ENCODE peak calls at places on chromosome 2, in ten cellular contexts. T is WERI-Rb-1, I is AG09309, L is BJ, U is IMR-90, W is adrenal gland, K is fibroblast of mammary gland, V is GM23338, B is hepatocyte, F is dorsolateral prefrontal cortex. A is an unnamed sample.

GRCh38 chr2:44548221-44549098 is 186.7 kb downstream of the CAMKMT start:
- DNase-seq in W (no peak), F (no peak), I (no peak), B (no peak), T (no peak), K (no peak), U (no peak), L (no peak), V (no peak), A (peak)

GRCh38 chr2:229815342-229815741 is 101.0 kb upstream of the DNER start:
- DNase-seq in W (no peak), L (no peak), F (no peak), T (no peak), U (peak), I (no peak), V (no peak), B (no peak), K (no peak), A (peak)

GRCh38 chr2:64311948-64312621 is 141.9 kb upstream of the LGALSL start:
- DNase-seq in V (peak), L (peak), W (peak), F (peak), T (no peak), B (peak), U (peak), I (peak), K (peak), A (peak)

GRCh38 chr2:119366161-119366648 is 429 bp downstream of the C2orf76 start:
- DNase-seq in U (peak), L (no peak), T (no peak), B (peak), W (no peak), F (no peak), I (no peak), V (peak), K (peak), A (peak)

GRCh38 chr2:96824079-96824870 is 8.2 kb downstream of the CNNM3 start:
- DNase-seq in V (no peak), U (peak), W (no peak), B (peak), F (no peak), I (no peak), T (no peak), L (no peak), K (no peak), A (peak)

GRCh38 chr2:237866119-237866621 is 6.7 kb downstream of the RAMP1 start:
- DNase-seq in L (no peak), V (no peak), T (no peak), U (peak), I (no peak), W (no peak), F (no peak), B (peak), K (peak), A (peak)

GRCh38 chr2:70716131-70716766 is 51.8 kb downstream of the ADD2 start:
- DNase-seq in B (no peak), F (peak), I (no peak), L (no peak), W (peak), U (no peak), T (peak), K (no peak), V (no peak), A (no peak)

GRCh38 chr2:83342860-83343329 is 1116.2 kb downstream of the SUCLG1 start:
- DNase-seq in W (no peak), V (no peak), T (no peak), I (no peak), K (no peak), U (no peak), F (no peak), B (no peak), L (no peak), A (no peak)

GRCh38 chr2:218745559-218746469 is 35.2 kb downstream of the TTLL4 start:
- DNase-seq in B (peak), T (no peak), W (peak), U (peak), L (no peak), K (no peak), F (peak), V (no peak), I (no peak), A (peak)

GRCh38 chr2:193272011-193272410 is 1077.3 kb upstream of the TMEFF2 start:
- DNase-seq in U (no peak), B (no peak), I (no peak), K (no peak), V (no peak), W (no peak), F (no peak), T (no peak), L (no peak), A (no peak)

DNA sequence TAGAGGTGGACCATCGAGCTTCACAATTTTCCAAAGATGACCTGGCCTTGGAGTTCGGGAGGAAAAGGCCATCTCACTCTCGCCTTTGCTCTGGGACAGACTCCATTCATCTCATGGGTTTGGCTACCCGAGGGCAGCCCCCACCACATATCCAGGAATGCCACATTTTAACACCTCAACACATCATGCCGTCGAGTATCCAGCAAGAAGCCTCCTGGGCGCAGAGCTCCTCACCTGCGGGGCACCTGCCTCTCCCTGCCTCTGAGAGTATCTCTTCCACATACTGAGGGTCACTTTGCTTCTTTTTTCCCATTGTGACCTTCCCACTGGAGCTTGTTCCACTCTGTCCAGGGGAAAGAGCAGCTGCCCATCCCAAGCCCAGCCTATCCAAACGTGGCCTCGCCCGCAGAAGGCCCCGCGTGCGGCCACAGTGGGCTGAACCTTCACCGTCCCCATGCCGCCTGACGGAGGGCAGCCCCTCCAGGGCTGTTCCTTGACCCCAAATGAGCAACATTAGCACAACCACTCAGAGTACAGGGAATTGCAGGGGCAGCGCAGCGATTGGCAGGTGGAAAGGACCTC is 5.5 kb upstream of the LIMS2 start:
- DNase-seq in V (no peak), I (no peak), F (no peak), W (no peak), L (no peak), K (no peak), U (no peak), T (no peak), B (no peak), A (no peak)
- H3K4me3 ChIP-seq in V (no peak), I (no peak), F (peak), W (no peak), L (no peak), K (no peak), U (no peak), T (no peak), B (no peak), A (no peak)

GRCh38 chr2:240460781-240461431 is 25.4 kb downstream of the GPC1 start:
- DNase-seq in T (peak), I (no peak), V (peak), B (no peak), K (no peak), U (no peak), F (peak), L (no peak), W (peak), A (no peak)
- TF ChIP-seq CTCF in T (peak), I (no peak), V (peak), B (no peak), K (no peak), U (no peak), F (no peak), L (no peak), W (no peak), A (peak)

DNA sequence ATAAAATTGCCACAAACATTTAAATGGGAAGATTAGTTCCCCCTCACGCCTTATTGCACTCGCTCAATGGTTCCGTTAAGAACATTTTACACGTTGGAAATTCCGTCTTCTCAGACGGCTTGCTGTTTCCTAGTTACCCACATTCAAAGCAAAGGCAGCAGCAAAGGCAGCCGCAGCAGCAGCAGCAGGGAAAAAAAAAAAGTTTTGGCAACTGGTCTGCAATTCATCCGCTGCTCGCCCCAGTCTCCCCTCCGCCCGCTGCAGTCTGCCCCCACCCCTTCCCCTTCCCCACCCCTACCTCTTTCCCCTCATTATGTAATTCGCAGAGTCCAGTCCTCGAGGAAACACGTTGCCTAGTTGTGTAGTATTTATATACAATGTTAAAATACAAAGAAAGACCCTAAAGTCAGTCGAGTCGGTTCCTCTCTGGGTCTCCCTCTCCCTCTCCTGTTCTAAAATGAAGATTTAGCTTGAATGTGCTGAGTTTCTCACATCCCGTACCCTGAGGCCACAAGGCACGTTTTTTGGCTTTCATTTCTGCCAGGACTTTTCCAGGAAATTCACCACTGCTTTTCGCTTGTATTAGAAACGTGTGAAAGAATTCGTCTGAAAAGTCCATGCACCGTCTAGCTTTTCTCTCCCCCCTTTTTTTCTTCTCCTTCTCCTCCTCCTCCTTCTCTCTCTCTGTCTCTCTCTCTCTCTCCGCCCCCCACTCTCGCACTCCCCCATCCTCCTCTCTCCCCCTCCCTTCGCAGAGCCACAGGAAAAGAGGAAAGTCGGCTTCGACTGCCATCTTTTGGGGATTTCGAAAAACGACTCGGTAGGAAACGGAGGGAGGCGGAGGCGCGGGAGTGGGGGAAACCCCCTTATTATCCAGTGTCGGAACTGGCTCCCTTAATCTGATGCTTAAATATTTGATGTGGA is 140.0 kb downstream of the MEIS1 start:
- DNase-seq in I (no peak), T (peak), W (peak), U (peak), B (peak), V (peak), K (peak), L (no peak), F (no peak), A (peak)
- H3K4me3 ChIP-seq in I (peak), T (peak), W (peak), U (peak), B (peak), V (peak), K (peak), L (peak), F (peak), A (peak)

DNA sequence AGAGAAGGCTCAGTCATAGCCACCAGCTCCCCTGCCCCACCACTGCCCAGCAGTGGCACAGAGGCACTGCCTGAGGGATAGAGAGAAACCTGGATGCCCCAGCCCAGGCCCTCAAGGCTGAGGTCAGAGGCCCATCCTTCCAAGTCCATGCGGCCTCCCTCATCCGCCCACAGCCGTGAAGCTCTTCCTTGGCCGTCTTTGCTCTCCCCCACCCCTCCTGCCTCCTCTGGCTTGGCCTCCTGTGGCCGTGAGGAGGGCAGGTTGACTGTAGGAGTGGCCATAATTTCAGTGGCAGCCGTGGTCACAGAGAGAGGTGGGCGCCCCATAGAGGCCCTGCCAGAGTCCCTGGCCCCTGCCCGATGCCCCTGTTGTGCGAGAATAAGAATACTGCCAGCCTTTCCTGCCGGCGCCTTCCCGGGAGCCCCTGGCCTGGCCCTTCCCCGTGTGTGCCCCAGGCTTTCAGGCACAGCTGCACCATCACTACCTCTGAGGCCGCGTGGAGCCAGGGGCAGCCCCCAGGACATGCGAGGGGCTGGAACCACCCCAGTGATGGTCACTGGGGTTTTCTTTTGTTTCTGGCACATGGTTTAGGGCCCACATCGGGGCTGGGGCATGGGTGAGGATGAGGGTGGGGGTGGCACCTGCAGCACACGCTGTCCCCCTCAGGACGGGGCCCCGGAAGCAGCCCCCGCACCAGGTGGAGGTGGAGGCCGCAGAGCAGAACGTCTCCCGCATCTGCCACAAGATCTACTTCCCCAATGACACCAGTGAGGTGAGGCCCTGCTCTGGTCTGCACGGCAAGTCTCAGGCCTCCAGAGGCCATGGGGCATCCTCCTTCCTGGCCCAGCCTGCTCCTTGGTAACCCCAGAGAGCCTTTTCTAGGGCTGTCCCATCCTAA is 13.1 kb upstream of the GPR17 start:
- DNase-seq in T (no peak), K (no peak), V (no peak), B (no peak), I (no peak), W (no peak), F (no peak), L (no peak), U (no peak), A (no peak)
- TF ChIP-seq CTCF in T (no peak), K (no peak), V (no peak), B (no peak), I (no peak), W (no peak), F (no peak), L (no peak), U (no peak), A (no peak)

GRCh38 chr2:11748018-11748860 is 1.8 kb downstream of the LPIN1 start:
- DNase-seq in B (no peak), W (no peak), U (no peak), L (no peak), T (no peak), I (no peak), K (no peak), V (no peak), F (no peak), A (no peak)

GRCh38 chr2:11748861-11749645 is 2.6 kb downstream of the LPIN1 start:
- DNase-seq in L (no peak), I (no peak), U (no peak), T (no peak), K (no peak), V (no peak), B (no peak), F (no peak), W (no peak), A (no peak)

GRCh38 chr2:11750917-11751316 is 4.5 kb downstream of the LPIN1 start:
- DNase-seq in V (no peak), K (no peak), W (no peak), T (no peak), F (no peak), I (no peak), U (no peak), B (no peak), L (no peak), A (no peak)

GRCh38 chr2:11749646-11750349 is 3.4 kb downstream of the LPIN1 start:
- DNase-seq in K (peak), L (no peak), T (no peak), U (peak), V (no peak), B (no peak), W (no peak), F (no peak), I (no peak), A (no peak)

GRCh38 chr2:11750422-11750821 is 4.0 kb downstream of the LPIN1 start:
- DNase-seq in I (no peak), F (no peak), K (peak), T (no peak), L (no peak), U (no peak), B (no peak), W (no peak), V (no peak), A (no peak)
- H3K4me3 ChIP-seq in I (no peak), F (no peak), K (no peak), T (no peak), L (no peak), U (no peak), B (no peak), W (no peak), V (no peak), A (no peak)

GRCh38 chr2:120436885-120437603 is 91.1 kb downstream of the INHBB start:
- DNase-seq in L (no peak), W (peak), T (peak), B (peak), F (no peak), I (no peak), U (peak), K (peak), V (peak), A (peak)
- TF ChIP-seq CTCF in L (peak), W (no peak), T (peak), B (peak), F (no peak), I (peak), U (peak), K (peak), V (peak), A (peak)

A was measured in cardiac fibroblast.